ENCODE peak calls at places on chromosomes 12 and 14, in four cellular contexts. M is SK-N-DZ; W is fibroblast of pulmonary artery; A is stimulated activated CD4-positive, alpha-beta T cell treated with anti-CD3 and anti-CD28 coated beads, TNF-alpha, amount 100 ng/mL, for 24 hours. U is an unnamed sample.

GRCh38 chr14:102826751-102827675 is 49.8 kb downstream of the TRAF3 start:
- DNase-seq in M (no peak), W (no peak), A (no peak), U (no peak)

GRCh38 chr14:99242816-99243795 is 28.9 kb downstream of the BCL11B start:
- DNase-seq in M (no peak), W (no peak), A (no peak), U (no peak)

GRCh38 chr14:22524784-22525161 is 64.3 kb downstream of the DAD1 start:
- DNase-seq in M (no peak), W (no peak), A (no peak), U (no peak)

GRCh38 chr12:25069221-25069620 is 120.3 kb upstream of the BCAT1 start:
- DNase-seq in M (no peak), W (no peak), A (no peak), U (no peak)

GRCh38 chr12:92059976-92060375 is 85.7 kb downstream of the BTG1 start:
- DNase-seq in M (no peak), W (peak), A (no peak), U (peak)

GRCh38 chr14:64502476-64503183 is 1.0 kb downstream of the ZBTB25 start:
- DNase-seq in M (peak), W (peak), A (no peak), U (peak)

GRCh38 chr14:28102814-28103213 is 663.8 kb upstream of the FOXG1 start:
- DNase-seq in M (peak), W (peak), A (no peak), U (peak)

GRCh38 chr12:8077207-8077606 is 4.9 kb upstream of the NECAP1 start:
- DNase-seq in M (no peak), W (no peak), A (no peak), U (no peak)

GRCh38 chr12:49932746-49933145 is 17.8 kb upstream of the AQP2 start:
- DNase-seq in M (no peak), W (no peak), A (no peak), U (no peak)

GRCh38 chr12:87596134-87596533 is 433.1 kb downstream of the C12orf50 start:
- DNase-seq in M (no peak), W (no peak), A (no peak), U (no peak)

GRCh38 chr14:33464563-33464962 is 486.3 kb downstream of the EGLN3 start:
- DNase-seq in M (no peak), W (no peak), A (no peak), U (no peak)

GRCh38 chr12:22318122-22318737 is 16.3 kb downstream of the ST8SIA1 start:
- DNase-seq in M (no peak), W (peak), A (no peak), U (no peak)

GRCh38 chr14:90483551-90483950 is 86.7 kb downstream of the CALM1 start:
- DNase-seq in M (no peak), W (peak), A (no peak), U (no peak)

GRCh38 chr12:107704056-107704455 is 18.5 kb downstream of the PWP1 start:
- DNase-seq in M (no peak), W (no peak), A (no peak), U (peak)

GRCh38 chr14:69693145-69693544 is 73.8 kb upstream of the SRSF5 start:
- DNase-seq in M (peak), W (no peak), A (no peak), U (peak)

GRCh38 chr12:126700115-126700514 is 1566.9 kb upstream of the TMEM132C start:
- DNase-seq in M (no peak), W (no peak), A (no peak), U (no peak)